ENCODE peak calls at places on chromosomes 5 and 9, in eight cellular contexts. T is GM12865; H is iPS-NIHi11; Z is stimulated activated CD4-positive, alpha-beta T cell treated with anti-CD3 and anti-CD28 coated beads, Interleukin-4, amount 100 ng/mL, for 24 hours; S is upper lobe of right lung; X is HTR-8/SVneo; Y is hypothalamus; P is CD8-positive, alpha-beta T cell. W is an unnamed sample.

GRCh38 chr5:32794086-32794485 is 83.0 kb downstream of the NPR3 start:
- DNase-seq in Y (no peak), S (no peak), Z (no peak), X (peak; percentile 47), T (no peak), P (no peak), H (peak; percentile 44), W (no peak)

GRCh38 chr5:375921-376871 is 54.7 kb downstream of the AHRR start:
- DNase-seq in Z (peak; percentile 3), S (peak; percentile 62), P (peak; percentile 8), T (no peak), X (no peak), Y (no peak), H (peak; percentile 35), W (no peak)

GRCh38 chr9:16593746-16594145 is 276.7 kb downstream of the BNC2 start:
- DNase-seq in H (no peak), X (no peak), Y (no peak), T (no peak), Z (no peak), S (no peak), P (no peak), W (no peak)

GRCh38 chr5:153565822-153566221 is 75.4 kb downstream of the GRIA1 start:
- DNase-seq in T (no peak), H (no peak), X (no peak), S (no peak), Y (no peak), Z (no peak), P (no peak), W (no peak)

GRCh38 chr5:179805529-179806249 is 977 bp downstream of the MGAT4B start:
- DNase-seq in P (peak; percentile 38), S (peak; percentile 81), T (peak; percentile 76), Z (peak; percentile 26), Y (no peak), H (peak; percentile 59), X (no peak), W (peak; percentile 36)

GRCh38 chr5:18010053-18010452 is 375.8 kb downstream of the TAF11L14 start:
- DNase-seq in T (no peak), H (peak; percentile 25), S (no peak), P (no peak), X (no peak), Y (no peak), Z (no peak), W (peak; percentile 4)

GRCh38 chr5:154115314-154115713 is 75.2 kb upstream of the GALNT10 start:
- DNase-seq in S (no peak), Z (no peak), X (no peak), H (no peak), Y (no peak), P (no peak), T (no peak), W (no peak)

GRCh38 chr5:133742370-133743036 is 130.2 kb upstream of the FSTL4 start:
- DNase-seq in X (no peak), Z (no peak), P (no peak), Y (no peak), H (no peak), S (no peak), T (peak; percentile 10), W (no peak)

GRCh38 chr9:135338546-135338945 is 141.0 kb upstream of the PPP1R26 start:
- DNase-seq in T (no peak), P (no peak), S (no peak), X (no peak), H (peak; percentile 7), Z (no peak), Y (no peak), W (no peak)

GRCh38 chr5:14399054-14399657 is 182.4 kb upstream of the OTULINL start:
- DNase-seq in X (peak; percentile 77), T (peak; percentile 51), Y (no peak), P (no peak), Z (peak; percentile 37), H (no peak), S (no peak), W (peak; percentile 64)

W was measured in NCI-H82.